ENCODE peak calls at places on chromosomes 12 and 14, in ten cellular contexts. X is A549, T is heart left ventricle, F is endothelial cell of umbilical vein, W is H1, V is IMR-90, G is adrenal gland, E is right lobe of liver, L is testis, B is thyroid gland. O is an unnamed sample.

GRCh38 chr12:5784626-5785130 is 160.4 kb downstream of the ANO2 start:
- DNase-seq in X (no peak), T (no peak), F (no peak), W (no peak), V (no peak), G (no peak), E (no peak), L (no peak), B (no peak), O (peak)

GRCh38 chr12:111488271-111488670 is 82.5 kb downstream of the SH2B3 start:
- DNase-seq in X (no peak), T (peak), F (no peak), W (no peak), V (peak), G (no peak), E (no peak), L (peak), B (no peak), O (no peak)

GRCh38 chr12:77842430-77842829 is 11.7 kb downstream of the NAV3 start:
- DNase-seq in X (peak), T (no peak), F (no peak), W (no peak), V (no peak), G (peak), E (no peak), L (no peak), B (no peak), O (no peak)

GRCh38 chr14:77040309-77040994 is 11.9 kb upstream of the IRF2BPL start:
- DNase-seq in X (peak), T (peak), F (peak), W (no peak), V (peak), G (peak), E (peak), L (peak), B (peak), O (peak)

GRCh38 chr12:87150969-87151662 is 878.1 kb downstream of the C12orf50 start:
- DNase-seq in X (peak), T (no peak), F (no peak), W (no peak), V (no peak), G (no peak), E (no peak), L (no peak), B (no peak), O (no peak)

GRCh38 chr14:94100847-94101246 is 9.7 kb upstream of the IFI27 start:
- DNase-seq in X (peak), T (no peak), F (no peak), W (no peak), V (peak), G (peak), E (no peak), L (no peak), B (no peak), O (no peak)

GRCh38 chr12:30417697-30418231 is 277.9 kb downstream of the IPO8 start:
- DNase-seq in X (no peak), T (no peak), F (peak), W (no peak), V (peak), G (no peak), E (no peak), L (no peak), B (no peak), O (peak)

GRCh38 chr14:99304208-99304607 is 32.2 kb upstream of the BCL11B start:
- DNase-seq in X (no peak), T (no peak), F (no peak), W (no peak), V (no peak), G (no peak), E (no peak), L (no peak), B (no peak), O (no peak)

GRCh38 chr12:53063708-53064612 is 14.1 kb downstream of the TNS2 start:
- DNase-seq in X (no peak), T (peak), F (no peak), W (no peak), V (peak), G (peak), E (no peak), L (peak), B (no peak), O (no peak)

GRCh38 chr12:104991565-104992128 is 5.5 kb downstream of the NOPCHAP1 start:
- DNase-seq in X (no peak), T (no peak), F (no peak), W (no peak), V (no peak), G (no peak), E (no peak), L (no peak), B (no peak), O (no peak)

GRCh38 chr12:96015672-96016071 is 19.5 kb upstream of the HAL start:
- DNase-seq in X (peak), T (no peak), F (peak), W (no peak), V (peak), G (no peak), E (no peak), L (peak), B (peak), O (no peak)

GRCh38 chr14:103155013-103155412 is 31.8 kb downstream of the TNFAIP2 start:
- DNase-seq in X (peak), T (peak), F (no peak), W (no peak), V (peak), G (peak), E (peak), L (peak), B (peak), O (peak)

GRCh38 chr12:32032205-32032810 is 73.1 kb downstream of the RESF1 start:
- DNase-seq in X (no peak), T (no peak), F (peak), W (no peak), V (peak), G (no peak), E (no peak), L (no peak), B (peak), O (no peak)

GRCh38 chr14:100866666-100867630 is 36.6 kb downstream of the RTL1 start:
- DNase-seq in X (no peak), T (no peak), F (no peak), W (no peak), V (no peak), G (no peak), E (peak), L (no peak), B (no peak), O (peak)

GRCh38 chr12:54592316-54592715 is 3.9 kb upstream of the PPP1R1A start:
- DNase-seq in X (no peak), T (no peak), F (no peak), W (no peak), V (peak), G (no peak), E (no peak), L (no peak), B (peak), O (no peak)

GRCh38 chr14:39122330-39123138 is 8.4 kb downstream of the GEMIN2 start:
- DNase-seq in X (no peak), T (no peak), F (no peak), W (no peak), V (no peak), G (no peak), E (no peak), L (no peak), B (no peak), O (no peak)

GRCh38 chr14:75636100-75636692 is 24.5 kb downstream of the ERG28 start:
- DNase-seq in X (no peak), T (no peak), F (no peak), W (no peak), V (peak), G (peak), E (no peak), L (no peak), B (no peak), O (no peak)

GRCh38 chr14:37497422-37497821 is 97.6 kb downstream of the FOXA1 start:
- DNase-seq in X (no peak), T (no peak), F (no peak), W (no peak), V (no peak), G (no peak), E (no peak), L (no peak), B (no peak), O (no peak)

GRCh38 chr14:101007004-101007614 is 103.6 kb upstream of the RTL1 start:
- DNase-seq in X (no peak), T (no peak), F (no peak), W (no peak), V (no peak), G (no peak), E (no peak), L (no peak), B (no peak), O (peak)

GRCh38 chr14:75448209-75448608 is 20.4 kb downstream of the JDP2 start:
- DNase-seq in X (no peak), T (no peak), F (no peak), W (no peak), V (no peak), G (no peak), E (no peak), L (no peak), B (no peak), O (no peak)

GRCh38 chr12:108508243-108508642 is 6.8 kb upstream of the FICD start:
- DNase-seq in X (no peak), T (no peak), F (no peak), W (no peak), V (no peak), G (no peak), E (no peak), L (no peak), B (no peak), O (no peak)

GRCh38 chr12:46983959-46984833 is 95.2 kb upstream of the PCED1B start:
- DNase-seq in X (peak), T (no peak), F (peak), W (no peak), V (peak), G (peak), E (peak), L (peak), B (no peak), O (no peak)

GRCh38 chr12:54032627-54033100 is at the start of gene HOXC5:
- DNase-seq in X (peak), T (no peak), F (peak), W (peak), V (peak), G (peak), E (no peak), L (peak), B (peak), O (peak)

GRCh38 chr12:70774055-70774454 is 136.8 kb upstream of the PTPRB start:
- DNase-seq in X (peak), T (no peak), F (no peak), W (no peak), V (no peak), G (no peak), E (no peak), L (no peak), B (no peak), O (no peak)

GRCh38 chr14:60079723-60080122 is 12.0 kb upstream of the PCNX4 start:
- DNase-seq in X (no peak), T (no peak), F (no peak), W (no peak), V (no peak), G (no peak), E (no peak), L (no peak), B (no peak), O (no peak)

GRCh38 chr14:69079188-69079742 is 73.7 kb downstream of the DCAF5 start:
- DNase-seq in X (peak), T (no peak), F (peak), W (no peak), V (peak), G (no peak), E (no peak), L (no peak), B (no peak), O (no peak)

GRCh38 chr12:71665109-71665476 is 992 bp downstream of the THAP2 start:
- DNase-seq in X (no peak), T (no peak), F (no peak), W (no peak), V (no peak), G (no peak), E (no peak), L (no peak), B (no peak), O (no peak)

GRCh38 chr14:85576161-85576560 is 46.2 kb downstream of the FLRT2 start:
- DNase-seq in X (no peak), T (no peak), F (no peak), W (no peak), V (peak), G (no peak), E (no peak), L (no peak), B (no peak), O (no peak)

GRCh38 chr12:53052419-53053222 is 2.8 kb downstream of the TNS2 start:
- DNase-seq in X (peak), T (peak), F (peak), W (no peak), V (peak), G (peak), E (peak), L (peak), B (peak), O (peak)

GRCh38 chr14:52856139-52856538 is 64.7 kb upstream of the GNPNAT1 start:
- DNase-seq in X (no peak), T (no peak), F (no peak), W (no peak), V (no peak), G (no peak), E (no peak), L (no peak), B (no peak), O (no peak)

GRCh38 chr14:95875831-95876768 is 532 bp upstream of the TUNAR start:
- DNase-seq in X (no peak), T (no peak), F (no peak), W (peak), V (no peak), G (no peak), E (no peak), L (peak), B (no peak), O (no peak)

GRCh38 chr14:87467578-87467977 is 525.4 kb downstream of the GALC start:
- DNase-seq in X (no peak), T (no peak), F (no peak), W (no peak), V (no peak), G (no peak), E (no peak), L (no peak), B (no peak), O (no peak)

GRCh38 chr12:25276199-25276937 is 25.6 kb upstream of the KRAS start:
- DNase-seq in X (peak), T (no peak), F (peak), W (no peak), V (peak), G (peak), E (no peak), L (no peak), B (peak), O (no peak)

GRCh38 chr14:54902521-54903420 is at the start of gene GCH1:
- DNase-seq in X (peak), T (peak), F (peak), W (peak), V (peak), G (peak), E (peak), L (peak), B (peak), O (peak)
- TF ChIP-seq POLR2A in X (peak), T (no peak), F (peak), W (peak), V (peak), G (peak), E (peak), L (peak), B (peak), O (peak)

DNA sequence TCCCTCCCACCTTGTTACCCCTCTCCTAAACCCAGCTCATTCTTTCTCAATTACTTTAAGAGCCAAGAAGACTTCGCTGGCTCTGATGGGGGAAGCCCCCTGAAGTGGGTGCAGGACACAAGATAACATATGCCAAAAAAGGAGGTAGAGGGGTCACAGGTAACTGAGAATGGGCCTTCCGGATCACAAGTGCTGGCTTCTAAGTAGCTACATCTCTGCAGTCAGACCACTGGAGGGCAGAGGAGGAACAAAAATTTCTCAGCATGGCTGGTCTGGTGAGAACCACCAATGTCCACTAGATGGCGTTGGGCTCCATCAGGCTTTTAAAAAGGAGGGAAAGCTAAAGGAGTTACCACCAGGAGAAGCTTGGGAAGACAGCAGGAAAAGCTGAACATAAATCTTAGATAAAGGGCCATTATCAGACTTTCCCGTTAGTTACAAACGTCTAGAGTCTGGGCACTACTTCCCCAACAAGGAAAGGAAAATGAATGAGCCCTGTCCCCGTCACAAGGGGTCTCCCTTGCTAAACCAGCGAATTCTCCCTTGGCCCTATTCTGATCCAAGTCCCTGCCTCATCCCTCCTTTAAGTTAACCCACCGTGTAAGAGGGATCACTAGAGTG is 11.6 kb upstream of the CDH24 start:
- DNase-seq in X (peak), T (peak), F (peak), W (peak), V (peak), G (peak), E (no peak), L (peak), B (peak), O (no peak)
- TF ChIP-seq CTCF in X (peak), T (peak), F (peak), W (peak), V (peak), G (peak), E (peak), L (peak), B (peak), O (peak)

GRCh38 chr12:116010467-116010866 is 267.0 kb downstream of the MED13L start:
- DNase-seq in X (no peak), T (no peak), F (no peak), W (no peak), V (no peak), G (no peak), E (no peak), L (no peak), B (no peak), O (no peak)

GRCh38 chr12:116015525-116015924 is 262.0 kb downstream of the MED13L start:
- DNase-seq in X (peak), T (no peak), F (peak), W (no peak), V (peak), G (peak), E (no peak), L (no peak), B (no peak), O (no peak)

GRCh38 chr12:116009805-116010204 is 267.7 kb downstream of the MED13L start:
- DNase-seq in X (peak), T (no peak), F (no peak), W (no peak), V (no peak), G (no peak), E (no peak), L (no peak), B (no peak), O (no peak)

GRCh38 chr12:116012757-116013156 is 264.7 kb downstream of the MED13L start:
- DNase-seq in X (no peak), T (no peak), F (no peak), W (no peak), V (no peak), G (no peak), E (no peak), L (no peak), B (no peak), O (no peak)

GRCh38 chr12:116011217-116011616 is 266.3 kb downstream of the MED13L start:
- DNase-seq in X (no peak), T (no peak), F (no peak), W (no peak), V (no peak), G (no peak), E (no peak), L (no peak), B (no peak), O (no peak)
- TF ChIP-seq POLR2A in X (no peak), T (no peak), F (no peak), W (no peak), V (no peak), G (no peak), E (no peak), L (no peak), B (no peak), O (no peak)

GRCh38 chr12:121839106-121839992 is 19.3 kb downstream of the HPD start:
- DNase-seq in X (peak), T (peak), F (peak), W (peak), V (peak), G (peak), E (peak), L (peak), B (peak), O (peak)
- TF ChIP-seq CTCF in X (no peak), T (peak), F (peak), W (peak), V (peak), G (peak), E (peak), L (peak), B (peak), O (peak)

GRCh38 chr12:122081108-122081696 is 2.6 kb downstream of the MLXIP start:
- DNase-seq in X (no peak), T (no peak), F (peak), W (no peak), V (no peak), G (peak), E (no peak), L (no peak), B (no peak), O (peak)

GRCh38 chr12:122079532-122080081 is 1.1 kb downstream of the MLXIP start:
- DNase-seq in X (no peak), T (no peak), F (peak), W (no peak), V (no peak), G (peak), E (no peak), L (no peak), B (peak), O (peak)

GRCh38 chr12:122079038-122079531 is 529 bp downstream of the MLXIP start:
- DNase-seq in X (peak), T (no peak), F (peak), W (no peak), V (no peak), G (peak), E (peak), L (peak), B (peak), O (peak)

GRCh38 chr12:122081697-122082221 is 3.2 kb downstream of the MLXIP start:
- DNase-seq in X (no peak), T (peak), F (peak), W (no peak), V (peak), G (peak), E (peak), L (peak), B (peak), O (peak)

GRCh38 chr12:122080149-122081107 is 1.9 kb downstream of the MLXIP start:
- DNase-seq in X (peak), T (no peak), F (peak), W (no peak), V (peak), G (peak), E (peak), L (peak), B (peak), O (no peak)
- TF ChIP-seq POLR2A in X (no peak), T (no peak), F (peak), W (no peak), V (peak), G (peak), E (peak), L (no peak), B (peak), O (peak)

DNA sequence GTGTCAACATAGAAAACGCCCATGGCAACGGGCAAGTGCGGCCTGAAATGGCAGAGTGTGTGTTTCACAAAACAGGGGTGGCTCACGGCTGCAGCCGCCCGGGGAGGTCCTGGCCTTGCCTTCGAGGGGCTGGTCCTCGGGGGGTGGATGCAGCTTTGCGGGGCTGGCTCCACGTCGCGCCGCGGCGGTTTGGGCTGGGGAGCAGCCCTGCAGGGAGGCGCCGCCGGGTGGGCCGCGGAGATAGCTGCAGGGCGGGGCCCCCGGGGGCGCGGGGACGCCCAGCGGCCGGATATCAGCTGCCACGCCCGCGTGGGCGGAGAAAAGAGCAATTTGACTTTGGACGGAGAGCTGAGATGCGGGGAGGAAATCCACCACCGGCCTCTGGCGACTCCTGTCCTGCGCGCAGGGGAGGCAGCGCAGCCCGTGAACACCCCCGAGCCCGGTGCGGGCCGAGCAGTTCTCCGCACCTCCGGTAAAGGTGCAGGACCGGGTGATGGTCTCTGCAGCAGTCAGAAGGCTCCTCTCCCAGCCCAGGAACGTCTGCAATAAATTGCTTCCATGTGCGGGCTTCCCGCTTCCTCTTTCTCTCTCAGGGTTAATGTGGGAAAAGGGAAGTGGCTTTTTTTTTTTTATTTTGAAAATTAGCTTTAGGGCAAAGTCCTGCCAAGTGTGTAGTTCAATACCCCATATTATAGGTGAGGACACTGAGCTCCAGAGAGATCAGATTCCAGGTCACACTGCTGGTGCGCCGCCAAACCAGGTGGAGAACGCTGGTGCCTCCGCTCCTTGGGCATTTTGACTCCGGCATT is 110.5 kb downstream of the ARF6 start:
- DNase-seq in X (peak), T (peak), F (peak), W (no peak), V (peak), G (peak), E (peak), L (peak), B (peak), O (peak)
- TF ChIP-seq CTCF in X (no peak), T (no peak), F (no peak), W (no peak), V (peak), G (peak), E (peak), L (no peak), B (no peak), O (no peak)

GRCh38 chr12:94873368-94874085 is 130.0 kb downstream of the NDUFA12 start:
- DNase-seq in X (no peak), T (peak), F (no peak), W (no peak), V (no peak), G (no peak), E (no peak), L (no peak), B (peak), O (no peak)
- TF ChIP-seq POLR2A in X (no peak), T (no peak), F (no peak), W (no peak), V (no peak), G (no peak), E (no peak), L (no peak), B (peak), O (no peak)

GRCh38 chr12:118164798-118165486 is 29.0 kb downstream of the PEBP1 start:
- DNase-seq in X (peak), T (peak), F (peak), W (no peak), V (peak), G (peak), E (no peak), L (peak), B (peak), O (no peak)
- TF ChIP-seq CTCF in X (peak), T (no peak), F (peak), W (peak), V (peak), G (peak), E (peak), L (peak), B (peak), O (peak)